ENCODE peak calls at places on chromosomes 7 and 10, in five cellular contexts. One of them, this sample, is unnamed.

GRCh38 chr10:96656839-96657238 is 63.5 kb downstream of the PIK3AP1 start:
- DNase-seq in non-pigmented ciliary epithelial cell: no peak
- DNase-seq in RPMI7951: no peak
- DNase-seq in nephron progenitor cell: no peak
- DNase-seq in EH: no peak
- DNase-seq in this sample: no peak

GRCh38 chr7:159197066-159197975 is 52.7 kb upstream of the VIPR2 start:
- DNase-seq in non-pigmented ciliary epithelial cell: no peak
- DNase-seq in RPMI7951: no peak
- DNase-seq in nephron progenitor cell: no peak
- DNase-seq in EH: no peak
- DNase-seq in this sample: no peak

GRCh38 chr10:66888237-66888636 is 37.6 kb upstream of the LRRTM3 start:
- DNase-seq in non-pigmented ciliary epithelial cell: no peak
- DNase-seq in RPMI7951: no peak
- DNase-seq in nephron progenitor cell: no peak
- DNase-seq in EH: no peak
- DNase-seq in this sample: no peak

GRCh38 chr10:75542084-75542483 is 110.7 kb downstream of the LRMDA start:
- DNase-seq in non-pigmented ciliary epithelial cell: no peak
- DNase-seq in RPMI7951: no peak
- DNase-seq in nephron progenitor cell: no peak
- DNase-seq in EH: no peak
- DNase-seq in this sample: no peak

GRCh38 chr10:95266674-95267095 is 24.1 kb downstream of the PDLIM1 start:
- DNase-seq in non-pigmented ciliary epithelial cell: peak; percentile 94
- DNase-seq in RPMI7951: peak; percentile 80
- DNase-seq in nephron progenitor cell: no peak
- DNase-seq in EH: peak; percentile 92
- DNase-seq in this sample: peak; percentile 50

GRCh38 chr10:129192344-129193128 is 274.5 kb upstream of the MGMT start:
- DNase-seq in non-pigmented ciliary epithelial cell: no peak
- DNase-seq in RPMI7951: peak; percentile 18
- DNase-seq in nephron progenitor cell: no peak
- DNase-seq in EH: no peak
- DNase-seq in this sample: no peak

GRCh38 chr10:29834990-29835569 is 200.3 kb upstream of the SVIL start:
- DNase-seq in non-pigmented ciliary epithelial cell: no peak
- DNase-seq in RPMI7951: peak; percentile 50
- DNase-seq in nephron progenitor cell: no peak
- DNase-seq in EH: peak; percentile 19
- DNase-seq in this sample: no peak

GRCh38 chr10:33791295-33791694 is 456.8 kb upstream of the NRP1 start:
- DNase-seq in non-pigmented ciliary epithelial cell: no peak
- DNase-seq in RPMI7951: peak; percentile 60
- DNase-seq in nephron progenitor cell: no peak
- DNase-seq in EH: no peak
- DNase-seq in this sample: peak; percentile 68

GRCh38 chr7:93310346-93310745 is 78.2 kb downstream of the VPS50 start:
- DNase-seq in non-pigmented ciliary epithelial cell: peak; percentile 31
- DNase-seq in RPMI7951: peak; percentile 6
- DNase-seq in nephron progenitor cell: no peak
- DNase-seq in EH: peak; percentile 30
- DNase-seq in this sample: no peak

GRCh38 chr10:113322843-113323242 is 230.0 kb upstream of the HABP2 start:
- DNase-seq in non-pigmented ciliary epithelial cell: no peak
- DNase-seq in RPMI7951: no peak
- DNase-seq in nephron progenitor cell: no peak
- DNase-seq in EH: no peak
- DNase-seq in this sample: no peak

GRCh38 chr10:119206603-119207366 is 586 bp upstream of the GRK5 start:
- DNase-seq in non-pigmented ciliary epithelial cell: no peak
- DNase-seq in RPMI7951: peak; percentile 58
- DNase-seq in nephron progenitor cell: peak; percentile 78
- DNase-seq in EH: peak; percentile 81
- DNase-seq in this sample: peak; percentile 67

This sample was measured in myocyte.